ENCODE peak calls at places on chromosomes 12 and 14, in six cellular contexts. M is K562, T is H1, E is GM12878, Y is HCT116, G is HepG2. H is an unnamed sample.

GRCh38 chr14:32469388-32470160 is 140.5 kb downstream of the AKAP6 start:
- DNase-seq in M (peak; percentile 7), T (no peak), E (no peak), Y (peak; percentile 26), G (peak; percentile 63), H (no peak)

GRCh38 chr12:22046968-22047390 is 961 bp downstream of the CMAS start:
- DNase-seq in M (no peak), T (no peak), E (no peak), Y (no peak), G (no peak), H (no peak)

GRCh38 chr12:82838123-82838522 is 151.4 kb downstream of the TMTC2 start:
- DNase-seq in M (no peak), T (no peak), E (no peak), Y (no peak), G (no peak), H (no peak)

GRCh38 chr14:90464481-90464880 is 67.7 kb downstream of the CALM1 start:
- DNase-seq in M (no peak), T (no peak), E (no peak), Y (no peak), G (no peak), H (no peak)

GRCh38 chr12:124188561-124189405 is 106.1 kb upstream of the RFLNA start:
- DNase-seq in M (no peak), T (no peak), E (no peak), Y (no peak), G (peak; percentile 30), H (peak; percentile 18)

GRCh38 chr12:106149096-106149784 is 10.5 kb upstream of the NUAK1 start:
- DNase-seq in M (no peak), T (no peak), E (no peak), Y (peak; percentile 33), G (no peak), H (no peak)

GRCh38 chr12:1829306-1829900 is 9.0 kb downstream of the LRTM2 start:
- DNase-seq in M (no peak), T (no peak), E (no peak), Y (no peak), G (no peak), H (no peak)

GRCh38 chr12:110677206-110677911 is 11.6 kb downstream of the HVCN1 start:
- DNase-seq in M (no peak), T (no peak), E (peak; percentile 97), Y (no peak), G (no peak), H (no peak)

GRCh38 chr14:64235652-64236640 is 58.2 kb downstream of the ESR2 start:
- DNase-seq in M (no peak), T (no peak), E (peak; percentile 93), Y (no peak), G (no peak), H (no peak)

GRCh38 chr14:101950100-101950499 is 14.3 kb upstream of the DYNC1H1 start:
- DNase-seq in M (no peak), T (no peak), E (no peak), Y (no peak), G (no peak), H (no peak)

GRCh38 chr14:24135584-24135833 is 485 bp upstream of the PSME1 start:
- DNase-seq in M (no peak), T (no peak), E (no peak), Y (no peak), G (no peak), H (no peak)

GRCh38 chr12:56359851-56360767 is at the start of gene STAT2:
- DNase-seq in M (peak; percentile 96), T (peak; percentile 98), E (peak; percentile 99), Y (peak; percentile 100), G (peak; percentile 98), H (peak; percentile 99)
- H3K9ac ChIP-seq in M (peak within 1 kb of the TSS; percentile 77), T (peak within 1 kb of the TSS; percentile 66), E (peak within 1 kb of the TSS; percentile 93), Y (peak within 1 kb of the TSS; percentile 71), G (peak within 1 kb of the TSS; percentile 84), H (peak within 1 kb of the TSS; percentile 93)

GRCh38 chr14:75554482-75554881 is 23.9 kb upstream of the FLVCR2 start:
- DNase-seq in M (no peak), T (no peak), E (no peak), Y (no peak), G (no peak), H (no peak)
- TF ChIP-seq ZNF274 in M (no peak), T (no peak), E (no peak), Y (no peak), G (no peak), H (no peak)

GRCh38 chr12:39503445-39503844 is 60.5 kb upstream of the KIF21A start:
- DNase-seq in M (no peak), T (no peak), E (no peak), Y (peak; percentile 21), G (no peak), H (no peak)
- TF ChIP-seq YY1 in M (no peak), T (no peak), E (no peak), Y (no peak), G (no peak), H (no peak)

DNA sequence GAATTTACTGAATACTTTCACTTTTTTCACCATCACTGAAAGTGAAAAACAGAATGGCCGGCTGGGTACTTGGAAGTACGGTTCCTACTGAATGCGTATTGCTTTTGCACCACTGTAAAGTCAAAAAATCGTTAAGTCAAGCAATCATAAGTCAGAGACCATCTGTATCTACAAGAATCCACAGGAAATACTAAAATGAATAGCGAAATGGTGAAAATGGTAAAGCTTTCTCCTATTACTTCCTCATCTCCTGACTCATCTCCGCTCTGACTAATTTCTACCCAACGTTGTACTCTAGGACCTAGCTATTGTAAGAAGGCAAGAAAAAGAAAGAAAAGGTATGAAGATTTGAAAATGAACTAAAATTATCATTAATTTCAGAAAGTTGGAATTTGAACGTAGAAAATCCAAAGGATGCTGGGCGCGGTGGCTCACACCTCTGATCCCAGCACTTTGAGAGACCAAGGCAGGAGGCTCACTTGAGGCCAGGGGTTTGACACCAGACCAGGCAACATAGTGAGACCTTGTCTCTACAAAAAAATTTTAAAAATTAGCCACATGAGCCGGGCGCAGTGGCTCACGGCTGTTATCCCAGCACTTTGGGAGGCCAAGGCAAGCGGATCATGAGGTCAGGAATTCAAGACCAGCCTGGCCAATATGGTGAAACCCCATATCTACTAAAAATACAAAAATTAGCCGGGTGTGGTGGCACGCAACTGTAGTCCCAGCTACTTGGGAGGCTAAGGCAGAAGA is 5.3 kb upstream of the CDCA4 start:
- DNase-seq in M (no peak), T (no peak), E (peak; percentile 81), Y (no peak), G (no peak), H (no peak)
- H3K9ac ChIP-seq in M (no peak overlapping the region), T (no peak overlapping the region), E (peak overlapping the region; percentile 42), Y (no peak overlapping the region), G (no peak overlapping the region), H (no peak overlapping the region)

GRCh38 chr12:114241973-114242434 is 163.9 kb downstream of the TBX5 start:
- DNase-seq in M (peak; percentile 37), T (no peak), E (peak; percentile 8), Y (peak; percentile 62), G (no peak), H (no peak)

GRCh38 chr12:114240288-114240687 is 165.7 kb downstream of the TBX5 start:
- DNase-seq in M (no peak), T (no peak), E (no peak), Y (no peak), G (no peak), H (no peak)

GRCh38 chr12:114238808-114239207 is 167.1 kb downstream of the TBX5 start:
- DNase-seq in M (no peak), T (no peak), E (no peak), Y (no peak), G (no peak), H (no peak)
- TF ChIP-seq ZNF274 in M (no peak), T (no peak), E (no peak), Y (no peak), G (no peak), H (no peak)

GRCh38 chr14:26963696-26964095 is 365.9 kb upstream of the NOVA1 start:
- DNase-seq in M (no peak), T (no peak), E (no peak), Y (no peak), G (no peak), H (no peak)

DNA sequence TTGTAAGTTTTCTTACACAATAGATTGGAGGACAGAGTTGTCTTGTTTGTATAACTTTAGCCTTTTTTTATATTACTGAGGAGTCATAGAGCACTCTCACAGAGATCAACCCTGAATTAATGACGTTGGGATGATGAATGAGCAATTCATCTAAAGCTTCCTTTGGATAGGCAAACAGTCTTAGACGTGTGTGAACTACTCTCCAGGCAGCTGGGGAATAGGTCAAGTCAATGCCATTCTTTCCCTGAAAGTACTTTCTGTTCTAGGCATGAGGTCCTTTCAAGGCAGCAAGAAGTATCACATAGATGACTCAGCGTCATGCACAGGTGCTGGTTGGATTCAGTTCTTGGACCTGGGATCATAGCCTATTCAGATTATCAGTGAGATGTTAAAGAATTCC is 369.1 kb upstream of the NOVA1 start:
- DNase-seq in M (no peak), T (no peak), E (no peak), Y (no peak), G (no peak), H (no peak)
- TF ChIP-seq YY1 in M (no peak), T (no peak), E (no peak), Y (no peak), G (no peak), H (no peak)

GRCh38 chr14:20415723-20416622 is 2.7 kb upstream of the TEP1 start:
- DNase-seq in M (peak; percentile 35), T (no peak), E (peak; percentile 49), Y (peak; percentile 43), G (peak; percentile 69), H (no peak)

GRCh38 chr14:20419404-20419803 is 6.1 kb upstream of the TEP1 start:
- DNase-seq in M (no peak), T (no peak), E (no peak), Y (no peak), G (no peak), H (no peak)

GRCh38 chr14:20421267-20421666 is 8.0 kb upstream of the TEP1 start:
- DNase-seq in M (no peak), T (no peak), E (no peak), Y (no peak), G (no peak), H (no peak)

GRCh38 chr14:20418501-20418909 is 5.2 kb upstream of the TEP1 start:
- DNase-seq in M (no peak), T (no peak), E (no peak), Y (no peak), G (peak; percentile 86), H (no peak)

GRCh38 chr14:20417250-20418186 is 4.2 kb upstream of the TEP1 start:
- DNase-seq in M (no peak), T (no peak), E (no peak), Y (no peak), G (peak; percentile 65), H (no peak)
- H3K9ac ChIP-seq in M (no peak overlapping the region), T (no peak overlapping the region), E (no peak overlapping the region), Y (no peak overlapping the region), G (no peak overlapping the region), H (no peak overlapping the region)

DNA sequence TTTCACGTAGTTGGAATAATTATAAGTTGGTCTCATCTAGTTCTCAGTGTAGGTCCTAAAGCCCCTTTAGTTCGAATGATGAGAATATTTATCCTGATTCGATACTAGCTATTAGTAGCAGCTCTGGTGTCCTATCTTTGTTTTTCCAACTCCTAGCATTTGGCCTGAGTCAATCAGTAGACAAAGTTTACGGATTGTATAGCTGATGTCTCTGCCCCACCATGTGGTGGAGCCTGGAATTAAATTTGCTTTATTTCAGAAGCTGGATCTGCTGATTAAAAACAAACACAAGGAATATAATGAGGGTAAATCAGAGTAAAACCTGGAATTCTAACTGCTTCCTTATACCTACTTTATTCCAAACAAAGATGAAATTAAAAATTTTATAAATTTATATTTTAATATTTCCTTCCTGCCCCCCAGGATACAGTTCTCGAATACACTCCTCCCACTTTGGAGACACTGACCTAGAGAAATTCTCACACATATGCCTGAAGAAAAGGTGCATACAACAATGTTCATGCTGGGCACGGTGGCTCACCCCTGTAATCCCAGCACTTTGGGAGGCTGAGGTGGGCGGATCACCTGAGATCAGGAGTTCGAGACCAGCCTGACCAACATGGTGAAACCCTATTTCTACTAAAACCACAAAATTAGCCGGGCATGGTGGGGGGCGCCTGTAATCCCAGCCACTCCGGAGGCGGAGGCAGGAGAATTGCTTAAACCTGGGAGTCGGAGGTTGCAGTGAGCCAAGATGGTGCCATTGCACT is 7.6 kb upstream of the BRMS1L start:
- DNase-seq in M (peak; percentile 9), T (no peak), E (no peak), Y (no peak), G (peak; percentile 86), H (no peak)
- TF ChIP-seq ZNF274 in M (no peak), T (no peak), E (no peak), Y (no peak), G (no peak), H (no peak)